ENCODE peak calls at places on chromosomes 2 and 18, in six cellular contexts. One of them, this sample, is unnamed.

GRCh38 chr2:224982910-224983688 is 59.2 kb downstream of the DOCK10 start:
- DNase-seq in CD8-positive, alpha-beta T cell: peak
- DNase-seq in bronchial epithelial cell: no peak
- DNase-seq in right atrium auricular region: no peak
- DNase-seq in progenitor cell of endocrine pancreas: no peak
- DNase-seq in cardiac muscle cell: peak
- DNase-seq in this sample: no peak

GRCh38 chr2:39094717-39095363 is 26.0 kb downstream of the SOS1 start:
- DNase-seq in CD8-positive, alpha-beta T cell: no peak
- DNase-seq in bronchial epithelial cell: no peak
- DNase-seq in right atrium auricular region: no peak
- DNase-seq in progenitor cell of endocrine pancreas: no peak
- DNase-seq in cardiac muscle cell: peak
- DNase-seq in this sample: no peak

GRCh38 chr18:12838178-12838634 is 45.8 kb downstream of the PTPN2 start:
- DNase-seq in CD8-positive, alpha-beta T cell: no peak
- DNase-seq in bronchial epithelial cell: peak
- DNase-seq in right atrium auricular region: no peak
- DNase-seq in progenitor cell of endocrine pancreas: no peak
- DNase-seq in cardiac muscle cell: peak
- DNase-seq in this sample: no peak

GRCh38 chr2:222669353-222669752 is 2.1 kb upstream of the MOGAT1 start:
- DNase-seq in CD8-positive, alpha-beta T cell: no peak
- DNase-seq in bronchial epithelial cell: peak
- DNase-seq in right atrium auricular region: no peak
- DNase-seq in progenitor cell of endocrine pancreas: no peak
- DNase-seq in cardiac muscle cell: no peak
- DNase-seq in this sample: no peak

GRCh38 chr18:463442-464310 is 36.8 kb downstream of the COLEC12 start:
- DNase-seq in CD8-positive, alpha-beta T cell: no peak
- DNase-seq in bronchial epithelial cell: no peak
- DNase-seq in right atrium auricular region: peak
- DNase-seq in progenitor cell of endocrine pancreas: no peak
- DNase-seq in cardiac muscle cell: peak
- DNase-seq in this sample: no peak

GRCh38 chr2:241257419-241258032 is 57.9 kb downstream of the HDLBP start:
- DNase-seq in CD8-positive, alpha-beta T cell: no peak
- DNase-seq in bronchial epithelial cell: no peak
- DNase-seq in right atrium auricular region: no peak
- DNase-seq in progenitor cell of endocrine pancreas: no peak
- DNase-seq in cardiac muscle cell: no peak
- DNase-seq in this sample: no peak

GRCh38 chr2:69805887-69806286 is 23.6 kb upstream of the GMCL1 start:
- DNase-seq in CD8-positive, alpha-beta T cell: no peak
- DNase-seq in bronchial epithelial cell: no peak
- DNase-seq in right atrium auricular region: no peak
- DNase-seq in progenitor cell of endocrine pancreas: no peak
- DNase-seq in cardiac muscle cell: no peak
- DNase-seq in this sample: no peak

GRCh38 chr2:68282814-68283812 is 30.8 kb upstream of the PPP3R1 start:
- DNase-seq in CD8-positive, alpha-beta T cell: no peak
- DNase-seq in bronchial epithelial cell: peak
- DNase-seq in right atrium auricular region: no peak
- DNase-seq in progenitor cell of endocrine pancreas: no peak
- DNase-seq in cardiac muscle cell: peak
- DNase-seq in this sample: no peak

GRCh38 chr2:234027646-234028045 is 22.9 kb upstream of the SPP2 start:
- DNase-seq in CD8-positive, alpha-beta T cell: no peak
- DNase-seq in bronchial epithelial cell: no peak
- DNase-seq in right atrium auricular region: no peak
- DNase-seq in progenitor cell of endocrine pancreas: no peak
- DNase-seq in cardiac muscle cell: no peak
- DNase-seq in this sample: no peak

GRCh38 chr2:174053784-174054183 is 88.6 kb upstream of the SP3 start:
- DNase-seq in CD8-positive, alpha-beta T cell: no peak
- DNase-seq in bronchial epithelial cell: peak
- DNase-seq in right atrium auricular region: no peak
- DNase-seq in progenitor cell of endocrine pancreas: no peak
- DNase-seq in cardiac muscle cell: no peak
- DNase-seq in this sample: no peak
- TF ChIP-seq CTCF in CD8-positive, alpha-beta T cell: no peak
- TF ChIP-seq CTCF in bronchial epithelial cell: no peak
- TF ChIP-seq CTCF in right atrium auricular region: no peak
- TF ChIP-seq CTCF in progenitor cell of endocrine pancreas: no peak
- TF ChIP-seq CTCF in cardiac muscle cell: no peak
- TF ChIP-seq CTCF in this sample: no peak

GRCh38 chr2:76546207-76546606 is 835.5 kb upstream of the GCFC2 start:
- DNase-seq in CD8-positive, alpha-beta T cell: no peak
- DNase-seq in bronchial epithelial cell: no peak
- DNase-seq in right atrium auricular region: no peak
- DNase-seq in progenitor cell of endocrine pancreas: no peak
- DNase-seq in cardiac muscle cell: no peak
- DNase-seq in this sample: no peak

DNA sequence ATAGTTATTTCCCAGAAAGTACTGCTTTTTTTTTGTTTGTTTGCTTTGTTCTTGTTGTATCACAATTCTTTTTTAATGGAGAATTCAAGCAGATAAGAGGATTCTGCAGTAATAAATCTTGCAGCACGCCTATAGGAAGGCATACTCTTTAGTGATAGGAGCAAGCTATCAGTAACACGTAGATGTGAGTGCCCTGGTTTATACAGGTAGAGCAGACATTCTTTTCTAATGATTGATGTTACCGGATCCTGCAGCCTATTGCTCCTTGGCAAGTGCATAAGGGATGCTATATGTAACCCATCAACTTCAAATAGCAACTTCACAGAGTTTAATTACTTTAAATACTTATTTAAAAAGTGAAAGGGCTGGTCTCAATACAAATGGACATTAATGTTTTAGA is 834.2 kb upstream of the GCFC2 start:
- DNase-seq in CD8-positive, alpha-beta T cell: no peak
- DNase-seq in bronchial epithelial cell: no peak
- DNase-seq in right atrium auricular region: no peak
- DNase-seq in progenitor cell of endocrine pancreas: no peak
- DNase-seq in cardiac muscle cell: no peak
- DNase-seq in this sample: no peak
- TF ChIP-seq CTCF in CD8-positive, alpha-beta T cell: no peak
- TF ChIP-seq CTCF in bronchial epithelial cell: no peak
- TF ChIP-seq CTCF in right atrium auricular region: no peak
- TF ChIP-seq CTCF in progenitor cell of endocrine pancreas: no peak
- TF ChIP-seq CTCF in cardiac muscle cell: no peak
- TF ChIP-seq CTCF in this sample: no peak

GRCh38 chr2:231674587-231675334 is 33.6 kb upstream of the PTMA start:
- DNase-seq in CD8-positive, alpha-beta T cell: peak
- DNase-seq in bronchial epithelial cell: no peak
- DNase-seq in right atrium auricular region: peak
- DNase-seq in progenitor cell of endocrine pancreas: peak
- DNase-seq in cardiac muscle cell: peak
- DNase-seq in this sample: peak
- TF ChIP-seq CTCF in CD8-positive, alpha-beta T cell: peak
- TF ChIP-seq CTCF in bronchial epithelial cell: peak
- TF ChIP-seq CTCF in right atrium auricular region: peak
- TF ChIP-seq CTCF in progenitor cell of endocrine pancreas: peak
- TF ChIP-seq CTCF in cardiac muscle cell: peak
- TF ChIP-seq CTCF in this sample: peak

DNA sequence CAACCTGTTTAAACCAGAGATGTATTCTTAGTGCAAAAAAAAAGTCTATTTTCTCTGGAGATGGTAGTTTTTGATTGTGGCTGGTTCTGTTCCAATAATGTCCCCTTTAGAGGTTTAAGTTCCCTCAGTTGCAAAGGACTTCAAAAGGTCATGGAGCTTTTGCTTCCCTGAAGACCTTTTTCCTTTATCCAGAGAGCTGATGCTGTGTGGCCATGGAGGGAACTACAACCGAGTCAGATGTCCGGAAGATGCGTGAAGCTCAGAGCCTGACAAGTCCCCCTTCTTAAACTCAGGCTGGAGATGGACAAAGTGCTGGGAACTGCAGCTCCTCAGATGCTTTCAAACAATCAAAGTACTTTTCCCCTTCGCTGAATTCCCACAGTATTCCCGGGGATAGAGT is 176.1 kb downstream of the TMEM18 start:
- DNase-seq in CD8-positive, alpha-beta T cell: no peak
- DNase-seq in bronchial epithelial cell: no peak
- DNase-seq in right atrium auricular region: no peak
- DNase-seq in progenitor cell of endocrine pancreas: no peak
- DNase-seq in cardiac muscle cell: no peak
- DNase-seq in this sample: no peak
- TF ChIP-seq CTCF in CD8-positive, alpha-beta T cell: no peak
- TF ChIP-seq CTCF in bronchial epithelial cell: no peak
- TF ChIP-seq CTCF in right atrium auricular region: no peak
- TF ChIP-seq CTCF in progenitor cell of endocrine pancreas: peak
- TF ChIP-seq CTCF in cardiac muscle cell: no peak
- TF ChIP-seq CTCF in this sample: peak

GRCh38 chr2:77104554-77104953 is 417.6 kb downstream of the LRRTM4 start:
- DNase-seq in CD8-positive, alpha-beta T cell: no peak
- DNase-seq in bronchial epithelial cell: no peak
- DNase-seq in right atrium auricular region: no peak
- DNase-seq in progenitor cell of endocrine pancreas: no peak
- DNase-seq in cardiac muscle cell: no peak
- DNase-seq in this sample: no peak
- TF ChIP-seq CTCF in CD8-positive, alpha-beta T cell: no peak
- TF ChIP-seq CTCF in bronchial epithelial cell: no peak
- TF ChIP-seq CTCF in right atrium auricular region: no peak
- TF ChIP-seq CTCF in progenitor cell of endocrine pancreas: no peak
- TF ChIP-seq CTCF in cardiac muscle cell: no peak
- TF ChIP-seq CTCF in this sample: no peak

DNA sequence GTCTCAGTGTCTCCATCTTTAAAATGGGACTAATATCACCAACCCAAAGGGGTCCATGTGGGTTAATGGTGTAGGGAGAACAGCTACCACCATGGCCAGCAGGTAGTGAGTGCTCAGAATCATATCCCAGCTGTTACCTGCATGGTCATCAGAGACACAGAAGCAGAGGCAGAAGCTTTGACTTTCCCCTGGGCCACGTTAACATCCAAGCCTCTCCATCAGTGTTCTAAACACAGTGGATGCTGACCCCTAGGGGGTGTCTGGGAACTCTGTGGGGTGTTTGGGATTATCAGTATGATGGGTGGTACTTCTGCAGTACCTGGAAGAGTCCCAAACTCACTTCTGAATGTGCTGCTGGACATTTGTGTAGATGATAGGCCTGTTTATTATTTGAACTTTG is 93.6 kb downstream of the GYPC start:
- DNase-seq in CD8-positive, alpha-beta T cell: peak
- DNase-seq in bronchial epithelial cell: no peak
- DNase-seq in right atrium auricular region: peak
- DNase-seq in progenitor cell of endocrine pancreas: no peak
- DNase-seq in cardiac muscle cell: peak
- DNase-seq in this sample: peak
- TF ChIP-seq CTCF in CD8-positive, alpha-beta T cell: no peak
- TF ChIP-seq CTCF in bronchial epithelial cell: no peak
- TF ChIP-seq CTCF in right atrium auricular region: no peak
- TF ChIP-seq CTCF in progenitor cell of endocrine pancreas: peak
- TF ChIP-seq CTCF in cardiac muscle cell: no peak
- TF ChIP-seq CTCF in this sample: peak

DNA sequence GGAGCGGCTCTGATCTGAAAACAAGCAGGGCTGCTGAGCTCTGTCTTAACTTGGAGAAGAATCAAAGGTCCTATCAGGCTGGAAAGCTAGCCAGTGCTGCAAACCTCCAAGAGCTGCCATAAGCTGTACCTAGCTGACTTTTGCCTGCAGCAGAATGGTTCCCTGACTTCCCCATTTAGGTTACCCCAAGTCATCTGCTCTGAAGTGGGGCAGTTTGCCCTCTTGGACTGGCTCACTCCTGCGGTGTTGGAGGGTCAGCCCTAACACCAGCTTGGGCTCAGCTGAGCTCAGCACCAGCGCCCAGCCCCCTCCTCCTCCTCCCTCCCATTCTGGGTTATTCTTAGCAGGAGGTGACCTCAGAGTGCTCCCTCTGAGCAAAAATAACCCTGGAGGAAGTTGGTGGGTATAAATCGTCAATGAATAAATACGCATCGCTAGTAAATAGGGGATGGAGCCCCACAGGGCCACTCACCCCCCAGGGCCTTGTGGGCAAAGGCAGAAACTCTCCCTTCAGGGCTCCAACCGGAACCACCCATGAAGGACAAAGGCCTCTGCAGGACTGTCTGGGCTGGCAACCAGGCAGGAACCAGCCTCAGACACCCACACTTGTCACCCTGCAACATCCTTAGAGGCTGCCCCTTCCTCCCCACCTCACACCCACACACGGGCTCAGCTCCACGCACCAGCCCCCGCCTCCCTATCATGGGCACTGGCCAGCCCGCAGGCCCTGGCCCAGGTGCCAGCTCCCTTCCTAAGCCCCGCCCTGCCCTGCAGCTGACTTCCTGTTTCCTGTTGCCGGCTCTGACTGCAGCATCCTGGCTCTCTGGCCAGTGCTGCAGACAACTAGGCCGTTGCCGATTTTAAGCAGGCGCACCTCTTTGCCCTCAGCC is 46.9 kb downstream of the DNMT3A start:
- DNase-seq in CD8-positive, alpha-beta T cell: peak
- DNase-seq in bronchial epithelial cell: peak
- DNase-seq in right atrium auricular region: peak
- DNase-seq in progenitor cell of endocrine pancreas: no peak
- DNase-seq in cardiac muscle cell: peak
- DNase-seq in this sample: no peak
- TF ChIP-seq CTCF in CD8-positive, alpha-beta T cell: no peak
- TF ChIP-seq CTCF in bronchial epithelial cell: no peak
- TF ChIP-seq CTCF in right atrium auricular region: no peak
- TF ChIP-seq CTCF in progenitor cell of endocrine pancreas: no peak
- TF ChIP-seq CTCF in cardiac muscle cell: no peak
- TF ChIP-seq CTCF in this sample: no peak